ENCODE peak calls at places on chromosomes 4 and X, in eight cellular contexts. P is heart right ventricle; Y is Right ventricle myocardium superior; S is activated naive CD4-positive, alpha-beta T cell treated with anti-CD3 and anti-CD28 coated beads, Interleukin-2, amount 10 ng/mL, durations not matched to agents 7 days and 5 days; D is ELF-1; Z is retina; H is stimulated activated CD4-positive, alpha-beta T cell treated with anti-CD3 and anti-CD28 coated beads, Interleukin-2, amount 100 ng/mL, for 48 hours; J is right cardiac atrium. I is an unnamed sample.

GRCh38 chrX:108312938-108313337 is 125.3 kb downstream of the COL4A6 start:
- DNase-seq in P (peak), Y (peak), S (no peak), D (peak), Z (no peak), H (no peak), J (peak), I (peak)

GRCh38 chrX:70313503-70313902 is 23.6 kb downstream of the KIF4A start:
- DNase-seq in P (no peak), Y (no peak), S (no peak), D (no peak), Z (no peak), H (no peak), J (no peak), I (no peak)

GRCh38 chr4:5973033-5973432 is 45.2 kb downstream of the C4orf50 start:
- DNase-seq in P (no peak), Y (no peak), S (no peak), D (no peak), Z (no peak), H (no peak), J (no peak), I (no peak)

GRCh38 chr4:55038176-55038890 is 87.1 kb downstream of the KDR start:
- DNase-seq in P (peak), Y (no peak), S (no peak), D (no peak), Z (no peak), H (no peak), J (no peak), I (no peak)

GRCh38 chr4:163548481-163549243 is 54.2 kb downstream of the TMA16 start:
- DNase-seq in P (no peak), Y (no peak), S (peak), D (no peak), Z (peak), H (no peak), J (no peak), I (peak)

GRCh38 chr4:10667651-10668341 is 16.8 kb downstream of the CLNK start:
- DNase-seq in P (no peak), Y (no peak), S (no peak), D (no peak), Z (peak), H (no peak), J (no peak), I (no peak)

GRCh38 chr4:81260443-81261102 is 45.6 kb upstream of the PRKG2 start:
- DNase-seq in P (no peak), Y (no peak), S (no peak), D (peak), Z (no peak), H (no peak), J (no peak), I (peak)

GRCh38 chrX:45954026-45954425 is 591.2 kb downstream of the ZNF674 start:
- DNase-seq in P (no peak), Y (no peak), S (no peak), D (no peak), Z (no peak), H (no peak), J (no peak), I (no peak)

GRCh38 chr4:126386512-126386911 is 1071.8 kb downstream of the FAT4 start:
- DNase-seq in P (no peak), Y (no peak), S (no peak), D (no peak), Z (no peak), H (no peak), J (no peak), I (no peak)

GRCh38 chr4:140137654-140138053 is 16.3 kb downstream of the MAML3 start:
- DNase-seq in P (no peak), Y (no peak), S (no peak), D (peak), Z (no peak), H (no peak), J (no peak), I (peak)

GRCh38 chrX:17361620-17362019 is 13.4 kb upstream of the NHS start:
- DNase-seq in P (no peak), Y (no peak), S (no peak), D (peak), Z (no peak), H (no peak), J (peak), I (peak)

GRCh38 chrX:2401590-2402360 is 99.0 kb downstream of the DHRSX start:
- DNase-seq in P (peak), Y (peak), S (no peak), D (peak), Z (peak), H (no peak), J (no peak), I (no peak)

GRCh38 chr4:168615294-168615693 is 118.4 kb downstream of the PALLD start:
- DNase-seq in P (no peak), Y (no peak), S (no peak), D (no peak), Z (no peak), H (no peak), J (no peak), I (no peak)

GRCh38 chrX:121987163-121987562 is 939.8 kb downstream of the GLUD2 start:
- DNase-seq in P (no peak), Y (no peak), S (no peak), D (no peak), Z (no peak), H (no peak), J (no peak), I (no peak)

GRCh38 chr4:142406051-142406549 is 440.0 kb downstream of the INPP4B start:
- DNase-seq in P (no peak), Y (no peak), S (peak), D (peak), Z (no peak), H (no peak), J (no peak), I (peak)

GRCh38 chr4:118774989-118775388 is 60.9 kb downstream of the SEC24D start:
- DNase-seq in P (no peak), Y (no peak), S (no peak), D (peak), Z (no peak), H (no peak), J (no peak), I (no peak)

GRCh38 chr4:3868146-3868840 is 102.1 kb downstream of the ADRA2C start:
- DNase-seq in P (no peak), Y (no peak), S (peak), D (peak), Z (no peak), H (no peak), J (no peak), I (peak)

GRCh38 chr4:16524379-16524778 is 298.1 kb upstream of the TAPT1 start:
- DNase-seq in P (no peak), Y (no peak), S (no peak), D (no peak), Z (no peak), H (no peak), J (no peak), I (no peak)

GRCh38 chr4:2305766-2306501 is 44.0 kb upstream of the MXD4 start:
- DNase-seq in P (no peak), Y (no peak), S (no peak), D (no peak), Z (no peak), H (no peak), J (no peak), I (no peak)

GRCh38 chr4:15737255-15737654 is 34.4 kb downstream of the BST1 start:
- DNase-seq in P (no peak), Y (no peak), S (no peak), D (no peak), Z (no peak), H (no peak), J (no peak), I (no peak)

GRCh38 chrX:46710927-46711623 is 47.8 kb downstream of the SLC9A7 start:
- DNase-seq in P (no peak), Y (no peak), S (no peak), D (peak), Z (peak), H (no peak), J (no peak), I (peak)

GRCh38 chrX:133544778-133545177 is 129.5 kb upstream of the GPC4 start:
- DNase-seq in P (no peak), Y (no peak), S (no peak), D (no peak), Z (no peak), H (no peak), J (no peak), I (no peak)

I was measured in GM23338.